ENCODE peak calls at places on chromosomes 12 and 14, in five cellular contexts. U is left ventricle myocardium inferior, M is IMR-90, Y is RCC 7860, K is aorta. F is an unnamed sample.
A peak's percentile ranks its signal among the peaks of the same experiment; 100 is the strongest.

GRCh38 chr12:55072093-55072492 is 52.3 kb downstream of the NEUROD4 start:
- DNase-seq in K (peak; percentile 67), Y (no peak), M (no peak), U (peak; percentile 55), F (peak; percentile 61)

GRCh38 chr12:75724913-75725312 is 213.5 kb upstream of the KRR1 start:
- DNase-seq in U (no peak), K (no peak), Y (peak; percentile 81), M (peak; percentile 92), F (peak; percentile 83)

GRCh38 chr12:76611533-76611932 is 52.0 kb upstream of the OSBPL8 start:
- DNase-seq in K (no peak), U (no peak), Y (no peak), M (peak; percentile 93), F (no peak)

GRCh38 chr12:95553202-95553943 is 2.1 kb upstream of the USP44 start:
- DNase-seq in K (no peak), U (no peak), Y (no peak), M (no peak), F (no peak)

GRCh38 chr12:53453953-53454640 is 2.2 kb downstream of the PCBP2 start:
- DNase-seq in M (no peak), Y (no peak), U (no peak), K (no peak), F (no peak)

GRCh38 chr12:93094988-93095737 is 166.1 kb upstream of the EEA1 start:
- DNase-seq in Y (no peak), K (no peak), U (no peak), M (no peak), F (no peak)

GRCh38 chr14:102554835-102555819 is 37.3 kb upstream of the RCOR1 start:
- DNase-seq in M (no peak), U (peak; percentile 44), K (no peak), Y (no peak), F (peak; percentile 50)

GRCh38 chr14:103545915-103546650 is 16.4 kb downstream of the BAG5 start:
- DNase-seq in Y (no peak), M (no peak), K (peak; percentile 53), U (peak; percentile 16), F (no peak)

GRCh38 chr14:69612014-69612758 is 790 bp downstream of the SUSD6 start:
- DNase-seq in M (peak; percentile 23), Y (no peak), K (peak; percentile 51), U (peak; percentile 38), F (peak; percentile 43)

GRCh38 chr12:48187916-48188695 is 4.7 kb downstream of the CCDC184 start:
- DNase-seq in Y (no peak), M (no peak), K (no peak), U (no peak), F (no peak)

F was measured in ACHN.